ENCODE peak calls at places on chromosomes 13 and 19, in ten cellular contexts. E is endothelial cell; F is anterior cingulate cortex; A is amniotic epithelial cell; M is fibroblast of pulmonary artery; V is mammary epithelial cell; Y is epithelial cell of esophagus; S is T-cell; J is left ventricle myocardium superior; Q is stimulated activated CD4-positive, alpha-beta T cell treated with anti-CD3 and anti-CD28 coated beads, Interleukin-4, amount 100 ng/mL, for 48 hours. Z is an unnamed sample.

GRCh38 chr19:8686549-8686948 is 12.0 kb downstream of the ACTL9 start:
- DNase-seq in E (no peak), F (no peak), A (no peak), M (no peak), V (no peak), Y (no peak), S (no peak), J (no peak), Q (no peak), Z (no peak)

GRCh38 chr19:7161292-7161691 is 91.8 kb downstream of the ZNF557 start:
- DNase-seq in E (no peak), F (no peak), A (no peak), M (no peak), V (no peak), Y (no peak), S (no peak), J (no peak), Q (no peak), Z (no peak)

GRCh38 chr13:101309014-101309619 is 107.2 kb downstream of the NALCN start:
- DNase-seq in E (no peak), F (no peak), A (peak), M (peak), V (peak), Y (peak), S (no peak), J (no peak), Q (no peak), Z (no peak)

GRCh38 chr19:768424-768823 is 17.5 kb downstream of the MISP start:
- DNase-seq in E (no peak), F (no peak), A (peak), M (peak), V (no peak), Y (no peak), S (no peak), J (no peak), Q (no peak), Z (no peak)

GRCh38 chr19:41537789-41538188 is 38.2 kb upstream of the CEACAM21 start:
- DNase-seq in E (no peak), F (no peak), A (peak), M (peak), V (peak), Y (peak), S (no peak), J (no peak), Q (no peak), Z (no peak)

GRCh38 chr13:112965103-112965502 is 3.9 kb upstream of the MCF2L start:
- DNase-seq in E (no peak), F (no peak), A (no peak), M (no peak), V (no peak), Y (no peak), S (no peak), J (no peak), Q (no peak), Z (peak)

GRCh38 chr13:102405499-102406079 is 3.7 kb upstream of the FGF14 start:
- DNase-seq in E (peak), F (no peak), A (peak), M (peak), V (peak), Y (peak), S (no peak), J (no peak), Q (no peak), Z (no peak)

GRCh38 chr19:47699360-47699917 is 13.8 kb upstream of the EHD2 start:
- DNase-seq in E (peak), F (peak), A (peak), M (peak), V (no peak), Y (peak), S (peak), J (peak), Q (peak), Z (no peak)

GRCh38 chr13:32234914-32235313 is 80.2 kb downstream of the ZAR1L start:
- DNase-seq in E (no peak), F (no peak), A (no peak), M (peak), V (no peak), Y (no peak), S (no peak), J (no peak), Q (no peak), Z (no peak)

GRCh38 chr19:42173695-42174094 is 41.4 kb upstream of the POU2F2 start:
- DNase-seq in E (no peak), F (no peak), A (no peak), M (no peak), V (no peak), Y (no peak), S (no peak), J (no peak), Q (no peak), Z (no peak)

GRCh38 chr13:24670927-24671326 is 9.3 kb upstream of the ATP12A start:
- DNase-seq in E (peak), F (no peak), A (no peak), M (peak), V (no peak), Y (no peak), S (no peak), J (no peak), Q (no peak), Z (no peak)

GRCh38 chr13:97347255-97347653 is 86.7 kb upstream of the RAP2A start:
- DNase-seq in E (no peak), F (no peak), A (no peak), M (no peak), V (no peak), Y (no peak), S (no peak), J (no peak), Q (no peak), Z (no peak)

GRCh38 chr13:98504029-98504351 is 72.9 kb downstream of the STK24 start:
- DNase-seq in E (no peak), F (no peak), A (no peak), M (no peak), V (no peak), Y (no peak), S (no peak), J (no peak), Q (no peak), Z (no peak)

GRCh38 chr19:39845172-39845571 is 1.0 kb downstream of the FBL start:
- DNase-seq in E (no peak), F (no peak), A (no peak), M (no peak), V (peak), Y (no peak), S (no peak), J (no peak), Q (no peak), Z (no peak)

GRCh38 chr19:17865364-17866311 is 5.9 kb downstream of the RPL18A start:
- DNase-seq in E (no peak), F (no peak), A (no peak), M (no peak), V (peak), Y (peak), S (no peak), J (no peak), Q (no peak), Z (no peak)

GRCh38 chr19:53868892-53869804 is 1.5 kb downstream of the MYADM start:
- DNase-seq in E (peak), F (peak), A (peak), M (peak), V (peak), Y (peak), S (peak), J (peak), Q (peak), Z (peak)

GRCh38 chr19:30085394-30085793 is 143.4 kb downstream of the URI1 start:
- DNase-seq in E (peak), F (no peak), A (no peak), M (no peak), V (no peak), Y (no peak), S (no peak), J (peak), Q (no peak), Z (peak)

GRCh38 chr13:59354665-59355064 is 809.1 kb downstream of the DIAPH3 start:
- DNase-seq in E (no peak), F (no peak), A (no peak), M (no peak), V (no peak), Y (no peak), S (no peak), J (no peak), Q (no peak), Z (no peak)

GRCh38 chr19:47093841-47094240 is 19.7 kb downstream of the ZC3H4 start:
- DNase-seq in E (no peak), F (no peak), A (no peak), M (no peak), V (no peak), Y (no peak), S (no peak), J (peak), Q (no peak), Z (peak)

GRCh38 chr13:55569082-55569481 is 1571.6 kb upstream of the PRR20A start:
- DNase-seq in E (no peak), F (no peak), A (no peak), M (no peak), V (no peak), Y (no peak), S (no peak), J (no peak), Q (no peak), Z (no peak)

GRCh38 chr13:44627441-44627840 is 51.3 kb upstream of the TSC22D1 start:
- DNase-seq in E (no peak), F (no peak), A (no peak), M (no peak), V (no peak), Y (no peak), S (no peak), J (no peak), Q (no peak), Z (no peak)